ENCODE peak calls at places on chromosomes 5 and 9, in six cellular contexts. F, H, D, O, K and P are unnamed samples.

GRCh38 chr9:132226571-132227430 is 64.9 kb downstream of the NTNG2 start:
- DNase-seq in F (no peak), H (no peak), D (no peak), O (no peak), K (no peak), P (no peak)

GRCh38 chr9:108673386-108673785 is 182.4 kb downstream of the ACTL7B start:
- DNase-seq in F (peak), H (no peak), D (no peak), O (no peak), K (no peak), P (no peak)

GRCh38 chr5:31124026-31124425 is 69.5 kb upstream of the CDH6 start:
- DNase-seq in F (peak), H (no peak), D (no peak), O (no peak), K (no peak), P (no peak)

GRCh38 chr5:139038618-139039305 is 159.4 kb downstream of the SIL1 start:
- DNase-seq in F (no peak), H (no peak), D (no peak), O (no peak), K (peak), P (no peak)

GRCh38 chr5:134580001-134580460 is 52.6 kb downstream of the SAR1B start:
- DNase-seq in F (no peak), H (no peak), D (no peak), O (no peak), K (no peak), P (no peak)

GRCh38 chr5:57989378-57989777 is 470.5 kb downstream of the PLK2 start:
- DNase-seq in F (peak), H (no peak), D (no peak), O (no peak), K (no peak), P (no peak)

GRCh38 chr5:42250-42649 is 49.7 kb upstream of the PLEKHG4B start:
- DNase-seq in F (no peak), H (no peak), D (no peak), O (no peak), K (peak), P (no peak)

GRCh38 chr9:136596630-136597031 is 50.8 kb upstream of the NOTCH1 start:
- DNase-seq in F (no peak), H (no peak), D (no peak), O (no peak), K (no peak), P (no peak)

GRCh38 chr5:39415186-39415585 is 9.6 kb downstream of the DAB2 start:
- DNase-seq in F (peak), H (no peak), D (no peak), O (no peak), K (no peak), P (no peak)

GRCh38 chr9:22657713-22658112 is 211.1 kb downstream of the DMRTA1 start:
- DNase-seq in F (no peak), H (no peak), D (no peak), O (no peak), K (no peak), P (no peak)

GRCh38 chr9:36123511-36123910 is 13.0 kb upstream of the GLIPR2 start:
- DNase-seq in F (no peak), H (no peak), D (no peak), O (no peak), K (no peak), P (no peak)

GRCh38 chr9:83920469-83920941 is 727 bp downstream of the KIF27 start:
- DNase-seq in F (peak), H (peak), D (no peak), O (no peak), K (peak), P (no peak)

GRCh38 chr9:19946446-19947109 is 157.7 kb upstream of the SLC24A2 start:
- DNase-seq in F (peak), H (no peak), D (no peak), O (no peak), K (peak), P (no peak)

GRCh38 chr5:603081-603998 is 8.8 kb upstream of the CEP72 start:
- DNase-seq in F (no peak), H (no peak), D (no peak), O (no peak), K (no peak), P (no peak)

GRCh38 chr5:61401726-61402125 is 69.7 kb downstream of the ZSWIM6 start:
- DNase-seq in F (peak), H (no peak), D (no peak), O (no peak), K (no peak), P (no peak)

GRCh38 chr9:130847306-130848217 is 12.5 kb downstream of the ABL1 start:
- DNase-seq in F (peak), H (peak), D (peak), O (peak), K (peak), P (no peak)

GRCh38 chr5:78638423-78638822 is 10.1 kb downstream of the LHFPL2 start:
- DNase-seq in F (peak), H (peak), D (peak), O (peak), K (no peak), P (no peak)

GRCh38 chr9:121478816-121479676 is 20.6 kb downstream of the GGTA1 start:
- DNase-seq in F (no peak), H (no peak), D (no peak), O (no peak), K (no peak), P (no peak)

GRCh38 chr5:139383993-139384590 is 995 bp upstream of the SLC23A1 start:
- DNase-seq in F (no peak), H (no peak), D (no peak), O (no peak), K (no peak), P (no peak)

GRCh38 chr5:169905017-169905416 is 75.3 kb downstream of the INSYN2B start:
- DNase-seq in F (no peak), H (no peak), D (no peak), O (no peak), K (no peak), P (no peak)

GRCh38 chr9:98253563-98253962 is 1.9 kb downstream of the TBC1D2 start:
- DNase-seq in F (no peak), H (no peak), D (no peak), O (no peak), K (no peak), P (no peak)

GRCh38 chr9:98255064-98255577 is 328 bp downstream of the TBC1D2 start:
- DNase-seq in F (peak), H (peak), D (no peak), O (no peak), K (peak), P (no peak)

GRCh38 chr9:98254236-98255063 is 999 bp downstream of the TBC1D2 start:
- DNase-seq in F (no peak), H (no peak), D (no peak), O (no peak), K (no peak), P (no peak)

GRCh38 chr9:98256632-98257218 is 1.3 kb upstream of the TBC1D2 start:
- DNase-seq in F (no peak), H (no peak), D (no peak), O (no peak), K (peak), P (no peak)

GRCh38 chr9:98255578-98256296 is at the start of gene TBC1D2:
- DNase-seq in F (peak), H (peak), D (peak), O (peak), K (peak), P (peak)
- TF ChIP-seq CTCF in F (peak), H (peak), D (peak), O (peak), K (no peak), P (no peak)

DNA sequence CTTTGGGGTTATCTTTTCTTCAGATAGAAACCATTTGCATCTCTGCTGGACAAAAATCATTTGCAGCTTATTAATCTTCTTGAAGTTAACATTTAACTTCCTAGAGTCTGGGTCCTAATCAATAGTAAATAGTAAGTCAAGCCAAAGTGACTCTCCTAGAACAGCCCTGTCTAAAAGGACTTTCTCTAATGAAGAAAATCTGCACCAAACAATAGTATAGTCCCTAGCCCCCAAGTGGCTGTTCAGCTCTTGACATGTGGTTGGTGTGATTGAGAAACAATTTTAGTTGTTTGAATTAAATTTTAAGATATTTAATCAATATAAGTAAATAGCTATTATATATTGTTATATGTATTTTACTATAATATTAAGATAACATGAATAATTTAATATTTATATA is 64.6 kb upstream of the SHB start:
- DNase-seq in F (no peak), H (no peak), D (no peak), O (no peak), K (no peak), P (no peak)
- TF ChIP-seq CTCF in F (no peak), H (no peak), D (no peak), O (no peak), K (peak), P (no peak)

GRCh38 chr9:6909186-6909585 is 151.4 kb downstream of the KDM4C start:
- DNase-seq in F (no peak), H (no peak), D (no peak), O (no peak), K (no peak), P (no peak)

GRCh38 chr9:6911901-6912650 is 154.3 kb downstream of the KDM4C start:
- DNase-seq in F (no peak), H (no peak), D (no peak), O (no peak), K (no peak), P (no peak)

GRCh38 chr9:6910497-6910896 is 152.7 kb downstream of the KDM4C start:
- DNase-seq in F (no peak), H (no peak), D (no peak), O (no peak), K (no peak), P (no peak)

GRCh38 chr9:6907772-6908381 is 150.1 kb downstream of the KDM4C start:
- DNase-seq in F (no peak), H (no peak), D (no peak), O (no peak), K (peak), P (no peak)

DNA sequence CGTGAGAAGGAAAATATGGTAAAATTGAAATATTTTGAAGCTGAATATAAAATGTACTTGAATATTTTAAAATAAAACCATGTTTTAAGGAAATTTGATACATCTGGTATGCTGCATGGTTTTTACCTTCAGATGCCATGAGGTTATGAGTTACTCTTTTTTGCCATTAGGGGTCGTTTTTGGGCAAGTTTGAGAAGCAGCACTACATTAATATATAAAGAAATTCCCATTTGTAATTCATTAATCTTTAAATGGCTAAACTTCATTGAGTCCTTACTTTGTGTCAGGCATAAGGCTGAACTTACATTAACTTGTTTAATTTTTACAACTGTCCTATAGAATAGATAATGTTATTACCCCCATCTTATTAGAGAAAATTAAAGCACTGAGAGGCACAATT is 152.3 kb downstream of the KDM4C start:
- DNase-seq in F (no peak), H (no peak), D (no peak), O (no peak), K (peak), P (no peak)
- TF ChIP-seq CTCF in F (peak), H (peak), D (peak), O (no peak), K (peak), P (no peak)

DNA sequence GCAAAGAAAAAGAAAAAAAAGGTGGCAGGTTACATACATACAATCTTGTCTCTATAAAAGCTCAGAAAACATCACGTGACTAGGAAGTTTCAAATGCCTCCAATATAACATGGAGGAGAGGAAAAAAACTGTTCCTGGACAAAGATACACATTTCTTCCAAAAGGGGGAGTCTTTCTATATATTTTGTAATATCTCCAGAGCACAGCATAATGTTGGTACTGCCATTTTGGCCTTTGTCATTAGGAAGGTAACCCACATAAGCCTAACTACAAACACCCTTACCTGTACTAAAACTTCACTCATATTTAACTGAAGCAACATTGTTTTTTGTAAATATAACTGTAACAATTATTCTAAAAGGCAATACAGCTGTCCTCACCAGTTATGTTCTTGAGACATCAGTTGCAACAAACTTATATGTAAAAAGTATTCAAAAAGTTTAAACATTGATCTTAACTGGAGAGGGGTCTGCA is 1.2 kb upstream of the BTF3 start:
- DNase-seq in F (peak), H (no peak), D (no peak), O (no peak), K (peak), P (no peak)
- TF ChIP-seq CTCF in F (peak), H (peak), D (no peak), O (no peak), K (no peak), P (no peak)

DNA sequence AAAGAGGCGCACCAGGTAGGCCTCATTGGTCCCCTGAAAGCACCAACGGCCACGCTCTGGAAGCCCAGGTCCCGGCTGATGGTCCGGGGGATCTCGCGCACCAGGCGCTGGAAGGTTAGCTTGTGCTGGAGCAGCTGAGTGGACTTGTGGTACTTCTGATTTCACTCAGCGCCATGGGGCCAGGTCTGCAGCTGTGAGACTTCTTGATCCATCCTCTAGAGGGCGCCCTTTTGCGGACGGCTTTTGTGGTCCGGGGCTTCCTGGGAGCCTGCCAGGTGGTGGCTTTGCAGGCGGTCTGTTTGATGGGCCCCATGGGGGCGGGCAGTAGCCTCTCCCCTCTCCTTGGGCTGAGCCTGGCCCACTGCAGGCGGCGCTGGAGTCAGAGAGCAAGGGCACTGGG is 10.4 kb downstream of the TAF11L12 start:
- DNase-seq in F (no peak), H (no peak), D (no peak), O (no peak), K (peak), P (no peak)
- TF ChIP-seq CTCF in F (no peak), H (no peak), D (no peak), O (no peak), K (peak), P (no peak)

DNA sequence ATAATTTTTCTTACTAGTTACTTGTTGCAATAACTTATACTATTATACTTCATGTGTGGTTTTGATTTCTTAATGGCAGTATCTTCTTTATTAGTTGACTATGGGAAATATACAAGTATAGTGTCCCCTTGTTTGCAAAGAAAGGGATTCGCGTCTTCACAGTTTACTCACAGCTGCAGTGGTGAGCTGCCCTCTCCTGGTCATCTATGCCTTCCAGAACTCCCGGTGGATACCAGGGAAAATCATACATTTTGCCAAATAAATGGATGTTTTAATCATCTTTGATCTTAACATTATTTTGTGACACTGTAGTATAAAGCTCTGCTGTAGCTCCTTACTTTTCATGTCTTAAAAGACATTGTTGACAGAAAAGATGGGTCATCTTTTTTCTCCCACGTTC is 142.0 kb downstream of the ZCCHC7 start:
- DNase-seq in F (no peak), H (no peak), D (no peak), O (no peak), K (peak), P (no peak)
- TF ChIP-seq CTCF in F (peak), H (peak), D (peak), O (no peak), K (peak), P (no peak)

DNA sequence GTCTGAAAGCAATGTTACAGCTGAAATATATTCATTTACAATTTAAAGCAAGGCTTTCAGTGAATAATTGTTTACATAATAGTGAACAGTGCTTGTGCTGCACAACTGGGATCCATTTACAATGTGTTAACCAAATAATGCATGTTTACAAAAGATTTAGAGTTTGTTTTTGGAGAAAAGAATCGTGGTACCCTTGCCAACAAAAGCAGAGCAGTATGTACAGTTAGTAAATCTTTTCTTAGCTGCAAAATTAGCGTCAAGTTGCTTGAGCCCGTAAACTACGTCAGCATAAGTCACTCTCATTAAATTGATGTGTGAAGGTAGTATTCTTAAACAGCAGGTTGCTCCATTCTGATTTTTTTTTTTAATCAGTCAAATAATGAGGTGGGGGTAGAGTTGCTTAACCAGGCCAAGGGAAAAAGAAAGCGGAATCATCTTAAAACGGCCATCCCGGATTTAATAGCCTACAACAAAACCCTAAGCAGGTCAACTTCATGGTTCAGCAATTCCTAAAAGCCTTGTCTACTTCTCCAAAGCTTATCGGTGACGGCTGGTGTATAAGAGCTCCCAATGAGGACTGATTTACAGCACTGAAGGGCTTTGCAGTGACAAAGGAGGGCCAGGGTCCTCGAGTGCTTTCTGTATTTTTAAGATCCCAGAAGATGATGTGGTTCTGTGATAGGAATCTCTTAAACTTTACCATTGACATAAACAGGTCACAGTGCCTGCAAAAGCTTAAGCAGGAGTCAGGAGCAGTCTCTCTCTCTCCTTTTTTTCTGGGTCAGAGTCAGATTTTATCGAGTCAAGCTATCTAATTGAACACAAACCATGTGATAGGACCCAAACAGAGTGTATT is 663.3 kb upstream of the ZNF608 start:
- DNase-seq in F (peak), H (no peak), D (no peak), O (no peak), K (no peak), P (no peak)
- TF ChIP-seq CTCF in F (no peak), H (no peak), D (no peak), O (no peak), K (no peak), P (no peak)

GRCh38 chr5:24535646-24536045 is 109.1 kb downstream of the CDH10 start:
- DNase-seq in F (no peak), H (no peak), D (no peak), O (no peak), K (peak), P (no peak)
- TF ChIP-seq CTCF in F (no peak), H (no peak), D (no peak), O (no peak), K (peak), P (no peak)

GRCh38 chr5:150562832-150563231 is 54.9 kb downstream of the NDST1 start:
- DNase-seq in F (peak), H (peak), D (no peak), O (no peak), K (peak), P (no peak)
- TF ChIP-seq CTCF in F (peak), H (peak), D (peak), O (peak), K (peak), P (no peak)

GRCh38 chr9:92029553-92029952 is 79.5 kb upstream of the ROR2 start:
- DNase-seq in F (no peak), H (no peak), D (no peak), O (no peak), K (peak), P (no peak)
- TF ChIP-seq CTCF in F (no peak), H (no peak), D (no peak), O (no peak), K (peak), P (no peak)